ENCODE peak calls at places on chromosome 6, in four cellular contexts. E is HFF-Myc, K is ACHN, L is RWPE1. N is an unnamed sample.

GRCh38 chr6:170286246-170286933 is 4.5 kb downstream of the DLL1 start:
- DNase-seq in E (no peak), K (no peak), L (no peak), N (no peak)

GRCh38 chr6:167770291-167770955 is 56.3 kb upstream of the AFDN start:
- DNase-seq in E (no peak), K (no peak), L (no peak), N (no peak)

GRCh38 chr6:11126876-11127275 is 15.4 kb upstream of the ERVFRD-1 start:
- DNase-seq in E (no peak), K (no peak), L (no peak), N (peak; percentile 15)

GRCh38 chr6:156498696-156499095 is 278.5 kb upstream of the ARID1B start:
- DNase-seq in E (no peak), K (no peak), L (no peak), N (no peak)

GRCh38 chr6:27770724-27771123 is 141.5 kb downstream of the OR2B2 start:
- DNase-seq in E (no peak), K (no peak), L (no peak), N (no peak)

GRCh38 chr6:68326762-68327161 is 308.3 kb upstream of the ADGRB3 start:
- DNase-seq in E (no peak), K (no peak), L (no peak), N (no peak)

GRCh38 chr6:156833755-156834154 is 56.6 kb downstream of the ARID1B start:
- DNase-seq in E (no peak), K (no peak), L (no peak), N (no peak)

GRCh38 chr6:99711302-99711701 is 104.7 kb downstream of the PRDM13 start:
- DNase-seq in E (no peak), K (no peak), L (no peak), N (no peak)

GRCh38 chr6:81384921-81385320 is 367.6 kb downstream of the TENT5A start:
- DNase-seq in E (no peak), K (no peak), L (no peak), N (no peak)

GRCh38 chr6:116268589-116269293 is 11.0 kb downstream of the TSPYL1 start:
- DNase-seq in E (peak; percentile 93), K (peak; percentile 81), L (peak; percentile 68), N (peak; percentile 71)

GRCh38 chr6:110328231-110328630 is 29.9 kb downstream of the METTL24 start:
- DNase-seq in E (no peak), K (no peak), L (no peak), N (peak; percentile 10)